ENCODE peak calls at places on chromosomes 6 and 20, in six cellular contexts. One of them, this sample, is unnamed.

GRCh38 chr6:160275511-160276003 is 16.9 kb upstream of the SLC22A2 start:
- DNase-seq in effector CD4-positive, alpha-beta T cell: no peak
- DNase-seq in fibroblast of lung: no peak
- DNase-seq in endothelial cell: no peak
- DNase-seq in T-helper 17 cell: no peak
- DNase-seq in aorta: no peak
- DNase-seq in this sample: no peak

GRCh38 chr20:20188647-20189046 is 136.3 kb downstream of the CFAP61 start:
- DNase-seq in effector CD4-positive, alpha-beta T cell: no peak
- DNase-seq in fibroblast of lung: no peak
- DNase-seq in endothelial cell: no peak
- DNase-seq in T-helper 17 cell: no peak
- DNase-seq in aorta: no peak
- DNase-seq in this sample: no peak

GRCh38 chr20:56204206-56204605 is 44.3 kb upstream of the MC3R start:
- DNase-seq in effector CD4-positive, alpha-beta T cell: no peak
- DNase-seq in fibroblast of lung: no peak
- DNase-seq in endothelial cell: no peak
- DNase-seq in T-helper 17 cell: no peak
- DNase-seq in aorta: no peak
- DNase-seq in this sample: no peak

GRCh38 chr6:131022691-131023090 is 40.4 kb downstream of the EPB41L2 start:
- DNase-seq in effector CD4-positive, alpha-beta T cell: no peak
- DNase-seq in fibroblast of lung: no peak
- DNase-seq in endothelial cell: no peak
- DNase-seq in T-helper 17 cell: no peak
- DNase-seq in aorta: no peak
- DNase-seq in this sample: no peak

GRCh38 chr20:39103732-39104131 is 141.6 kb downstream of the DHX35 start:
- DNase-seq in effector CD4-positive, alpha-beta T cell: no peak
- DNase-seq in fibroblast of lung: peak
- DNase-seq in endothelial cell: no peak
- DNase-seq in T-helper 17 cell: no peak
- DNase-seq in aorta: no peak
- DNase-seq in this sample: no peak

GRCh38 chr6:81998432-81998831 is 246.0 kb upstream of the TENT5A start:
- DNase-seq in effector CD4-positive, alpha-beta T cell: no peak
- DNase-seq in fibroblast of lung: peak
- DNase-seq in endothelial cell: no peak
- DNase-seq in T-helper 17 cell: no peak
- DNase-seq in aorta: no peak
- DNase-seq in this sample: no peak

GRCh38 chr20:33744773-33745385 is 13.1 kb downstream of the ZNF341 start:
- DNase-seq in effector CD4-positive, alpha-beta T cell: no peak
- DNase-seq in fibroblast of lung: no peak
- DNase-seq in endothelial cell: no peak
- DNase-seq in T-helper 17 cell: no peak
- DNase-seq in aorta: no peak
- DNase-seq in this sample: no peak

GRCh38 chr6:141988954-141989705 is 143.6 kb upstream of the GJE1 start:
- DNase-seq in effector CD4-positive, alpha-beta T cell: no peak
- DNase-seq in fibroblast of lung: peak
- DNase-seq in endothelial cell: peak
- DNase-seq in T-helper 17 cell: no peak
- DNase-seq in aorta: no peak
- DNase-seq in this sample: no peak

This sample was measured in GM18507.